ENCODE peak calls at places on chromosomes 7 and 10, in six cellular contexts. R, O, M, X, F and C are unnamed samples.
A peak's percentile ranks its signal among the peaks of the same experiment; 100 is the strongest.

GRCh38 chr7:165661-166369 is 26.6 kb upstream of the FAM20C start:
- DNase-seq in M (no peak), O (no peak), F (no peak), R (no peak), X (no peak), C (no peak)

GRCh38 chr10:13092446-13093102 is 7.4 kb upstream of the OPTN start:
- DNase-seq in F (no peak), X (no peak), R (no peak), O (no peak), M (no peak), C (no peak)

GRCh38 chr7:47968852-47969774 is 10.3 kb downstream of the HUS1 start:
- DNase-seq in X (peak; percentile 69), M (peak; percentile 48), R (peak; percentile 74), O (peak; percentile 76), F (peak; percentile 46), C (peak; percentile 71)

GRCh38 chr7:75928600-75928939 is 13.6 kb downstream of the POR start:
- DNase-seq in X (no peak), O (no peak), F (no peak), R (no peak), M (no peak), C (no peak)

GRCh38 chr7:42621543-42622219 is 290.2 kb downstream of the C7orf25 start:
- DNase-seq in F (no peak), R (no peak), X (no peak), O (no peak), M (no peak), C (no peak)

GRCh38 chr7:145698526-145699262 is 417.9 kb upstream of the CNTNAP2 start:
- DNase-seq in R (peak; percentile 24), M (peak; percentile 53), X (no peak), F (no peak), O (no peak), C (peak; percentile 87)

GRCh38 chr10:125002423-125003145 is 60.7 kb downstream of the ZRANB1 start:
- DNase-seq in O (no peak), F (no peak), X (no peak), R (no peak), M (no peak), C (no peak)

GRCh38 chr10:71735709-71736569 is 16.4 kb upstream of the C10orf105 start:
- DNase-seq in R (no peak), X (no peak), O (no peak), M (no peak), F (no peak), C (no peak)

GRCh38 chr10:110681023-110681681 is 37.0 kb downstream of the RBM20 start:
- DNase-seq in O (peak; percentile 79), M (peak; percentile 25), F (no peak), R (peak; percentile 31), X (peak; percentile 41), C (peak; percentile 51)

GRCh38 chr7:121002755-121003114 is 14.2 kb downstream of the CPED1 start:
- DNase-seq in O (no peak), X (no peak), M (no peak), R (peak; percentile 79), F (no peak), C (peak; percentile 48)

GRCh38 chr7:142508251-142508650 is 241.0 kb upstream of the PRSS1 start:
- DNase-seq in F (no peak), X (no peak), M (peak; percentile 77), O (no peak), R (no peak), C (no peak)

GRCh38 chr10:67256984-67257383 is 331.1 kb downstream of the LRRTM3 start:
- DNase-seq in R (no peak), X (no peak), F (no peak), M (no peak), O (no peak), C (no peak)

GRCh38 chr10:104120903-104121484 is 977 bp upstream of the SFR1 start:
- DNase-seq in R (peak; percentile 96), F (peak; percentile 29), M (peak; percentile 94), X (peak; percentile 70), O (peak; percentile 87), C (peak; percentile 99)

GRCh38 chr7:5797716-5798115 is 16.3 kb upstream of the RNF216 start:
- DNase-seq in F (no peak), M (no peak), R (no peak), O (no peak), X (no peak), C (no peak)

GRCh38 chr10:132199268-132199853 is 12.6 kb downstream of the DPYSL4 start:
- DNase-seq in O (no peak), X (no peak), F (no peak), M (no peak), R (no peak), C (no peak)

GRCh38 chr7:121202125-121202524 is 126.7 kb upstream of the WNT16 start:
- DNase-seq in X (no peak), M (no peak), O (no peak), F (no peak), R (no peak), C (no peak)

GRCh38 chr7:45414226-45414625 is 159.9 kb upstream of the ADCY1 start:
- DNase-seq in M (no peak), R (no peak), F (no peak), O (no peak), X (no peak), C (no peak)

GRCh38 chr10:132994371-132994796 is 52.0 kb upstream of the CFAP46 start:
- DNase-seq in M (no peak), R (peak; percentile 8), F (no peak), O (no peak), X (no peak), C (no peak)

GRCh38 chr7:91019686-91020385 is 244.4 kb upstream of the FZD1 start:
- DNase-seq in R (peak; percentile 45), O (no peak), F (no peak), X (no peak), M (no peak), C (no peak)
- H3K14ac ChIP-seq in R (no peak overlapping the region), O (no peak overlapping the region), F (no peak overlapping the region), X (no peak overlapping the region), M (no peak overlapping the region), C (no peak overlapping the region)

GRCh38 chr10:1360011-1360580 is 303.9 kb downstream of the WDR37 start:
- DNase-seq in F (peak; percentile 21), R (no peak), O (peak; percentile 76), M (no peak), X (peak; percentile 14), C (no peak)

GRCh38 chr10:1359599-1359955 is 303.4 kb downstream of the WDR37 start:
- DNase-seq in R (no peak), X (no peak), F (no peak), O (no peak), M (no peak), C (no peak)

GRCh38 chr10:1360581-1361164 is 304.5 kb downstream of the WDR37 start:
- DNase-seq in F (no peak), O (peak; percentile 71), X (peak; percentile 23), R (no peak), M (no peak), C (peak; percentile 17)

GRCh38 chr10:1362589-1363465 is 306.6 kb downstream of the WDR37 start:
- DNase-seq in X (no peak), F (no peak), R (no peak), O (no peak), M (no peak), C (no peak)

DNA sequence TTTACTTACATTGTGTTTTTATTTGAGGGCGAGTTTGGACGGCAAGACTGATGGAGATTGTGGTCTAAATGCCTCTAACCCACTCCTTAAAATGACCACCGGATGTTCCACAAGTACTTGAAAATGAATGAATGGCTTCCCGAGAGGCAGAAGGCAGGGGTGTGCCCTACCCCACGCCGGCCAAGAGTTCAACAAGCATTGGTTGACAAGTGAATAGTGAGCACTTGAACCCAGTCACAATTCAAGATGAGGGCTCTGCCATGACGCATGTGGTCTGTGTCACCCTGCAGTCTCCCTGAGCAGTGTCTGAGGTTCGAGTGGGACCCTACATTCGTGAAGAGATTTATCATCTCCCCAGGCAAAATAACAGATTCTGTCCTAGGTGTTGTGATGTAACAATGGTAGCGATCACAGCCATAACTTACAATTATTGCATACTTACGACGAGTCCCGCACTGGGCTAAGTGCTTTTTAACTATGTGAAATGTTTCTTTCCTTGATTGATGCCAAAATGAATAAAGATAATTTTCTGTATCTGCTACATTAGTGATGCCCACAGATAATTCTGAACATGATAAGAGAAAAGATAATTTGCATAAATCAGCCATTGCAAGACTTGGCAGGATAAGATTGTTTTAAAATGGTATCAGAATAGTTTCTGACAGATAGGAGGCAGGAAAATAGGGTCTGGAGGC is 305.4 kb downstream of the WDR37 start:
- DNase-seq in F (no peak), R (no peak), M (no peak), X (no peak), O (no peak), C (no peak)
- H3K4ac ChIP-seq in F (no peak overlapping the region), R (no peak overlapping the region), M (no peak overlapping the region), X (no peak overlapping the region), O (no peak overlapping the region), C (no peak overlapping the region)

DNA sequence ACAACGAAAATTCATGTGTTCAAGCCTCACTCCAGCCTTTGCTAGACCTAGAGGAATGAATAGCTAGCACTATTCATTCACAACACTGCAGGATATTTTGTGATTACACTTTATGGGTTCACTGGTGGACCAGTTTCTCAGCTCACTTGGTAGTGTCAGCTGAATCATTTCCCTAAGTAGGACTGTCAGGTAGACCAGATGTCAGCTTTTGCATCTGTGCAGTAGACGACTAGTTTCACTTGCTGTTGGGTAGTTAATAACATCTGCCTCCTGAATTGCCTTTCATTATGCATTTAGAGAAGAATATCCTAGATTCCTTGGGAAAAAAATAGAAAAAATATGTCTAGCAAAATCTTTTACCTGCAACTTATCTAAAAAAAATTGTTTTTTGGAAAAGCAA is 296.4 kb downstream of the ADARB2 start:
- DNase-seq in X (no peak), R (no peak), F (no peak), O (no peak), M (no peak), C (no peak)
- H3K14ac ChIP-seq in X (no peak overlapping the region), R (no peak overlapping the region), F (no peak overlapping the region), O (no peak overlapping the region), M (no peak overlapping the region), C (no peak overlapping the region)

GRCh38 chr10:44974082-44974627 is 4.5 kb downstream of the DEPP1 start:
- DNase-seq in R (no peak), X (no peak), F (no peak), O (no peak), M (no peak), C (no peak)
- H3K4ac ChIP-seq in R (peak overlapping the region; percentile 97), X (peak overlapping the region; percentile 99), F (no peak overlapping the region), O (no peak overlapping the region), M (peak overlapping the region; percentile 81), C (peak overlapping the region; percentile 93)

GRCh38 chr10:20494474-20494873 is 402.6 kb downstream of the NEBL start:
- DNase-seq in M (no peak), X (no peak), F (no peak), R (no peak), O (no peak), C (peak; percentile 74)
- H3K14ac ChIP-seq in M (no peak overlapping the region), X (no peak overlapping the region), F (no peak overlapping the region), R (no peak overlapping the region), O (no peak overlapping the region), C (no peak overlapping the region)

GRCh38 chr10:99917963-99918825 is 91.6 kb downstream of the DNMBP start:
- DNase-seq in O (peak; percentile 88), M (peak; percentile 16), F (peak; percentile 34), X (peak; percentile 67), R (peak; percentile 59), C (peak; percentile 94)
- H3K4ac ChIP-seq in O (no peak overlapping the region), M (no peak overlapping the region), F (peak overlapping the region; percentile 50), X (no peak overlapping the region), R (peak overlapping the region; percentile 14), C (no peak overlapping the region)

GRCh38 chr7:26245150-26245549 is 43.6 kb downstream of the CBX3 start:
- DNase-seq in O (no peak), F (no peak), R (no peak), X (no peak), M (no peak), C (no peak)

GRCh38 chr7:26250239-26250638 is 41.4 kb upstream of the SNX10 start:
- DNase-seq in M (no peak), O (no peak), R (no peak), X (no peak), F (no peak), C (no peak)
- H3K14ac ChIP-seq in M (no peak overlapping the region), O (no peak overlapping the region), R (no peak overlapping the region), X (no peak overlapping the region), F (no peak overlapping the region), C (no peak overlapping the region)